ENCODE peak calls at places on chromosomes 13 and 19, in eight cellular contexts. C, W, N, T, P, U, S and E are unnamed samples.

GRCh38 chr13:72141845-72142470 is 275.0 kb upstream of the DACH1 start:
- DNase-seq in C (peak; percentile 8), W (no peak), N (no peak), T (no peak), P (no peak), U (no peak), S (no peak), E (no peak)

GRCh38 chr19:41821003-41821735 is 23.3 kb downstream of the LYPD4 start:
- DNase-seq in C (no peak), W (peak; percentile 53), N (peak; percentile 65), T (peak; percentile 84), P (no peak), U (no peak), S (no peak), E (peak; percentile 11)

GRCh38 chr13:111215081-111216047 is 100.3 kb downstream of the ARHGEF7 start:
- DNase-seq in C (no peak), W (peak; percentile 65), N (no peak), T (peak; percentile 71), P (no peak), U (peak; percentile 37), S (no peak), E (no peak)

GRCh38 chr13:80551650-80552497 is 210.9 kb upstream of the SPRY2 start:
- DNase-seq in C (no peak), W (no peak), N (no peak), T (no peak), P (no peak), U (no peak), S (no peak), E (no peak)

GRCh38 chr13:80341098-80341701 is at the start of gene SPRY2:
- DNase-seq in C (peak; percentile 94), W (peak; percentile 97), N (peak; percentile 94), T (peak; percentile 97), P (peak; percentile 97), U (peak; percentile 98), S (peak; percentile 94), E (no peak)

GRCh38 chr13:34391071-34391470 is 551.0 kb upstream of the NBEA start:
- DNase-seq in C (no peak), W (no peak), N (no peak), T (no peak), P (no peak), U (no peak), S (no peak), E (no peak)

GRCh38 chr13:111249637-111250360 is 70.6 kb upstream of the TEX29 start:
- DNase-seq in C (no peak), W (peak; percentile 14), N (no peak), T (no peak), P (no peak), U (no peak), S (no peak), E (no peak)

GRCh38 chr13:38103851-38104250 is 234.3 kb upstream of the TRPC4 start:
- DNase-seq in C (no peak), W (no peak), N (no peak), T (no peak), P (no peak), U (no peak), S (no peak), E (no peak)

GRCh38 chr19:5336195-5336965 is 4.2 kb downstream of the PTPRS start:
- DNase-seq in C (no peak), W (peak; percentile 29), N (no peak), T (no peak), P (no peak), U (no peak), S (no peak), E (no peak)

GRCh38 chr19:54165222-54165621 is 5.7 kb upstream of the LENG1 start:
- DNase-seq in C (no peak), W (no peak), N (no peak), T (no peak), P (no peak), U (no peak), S (no peak), E (no peak)

GRCh38 chr13:50344717-50345116 is 329.5 kb downstream of the KCNRG start:
- DNase-seq in C (no peak), W (no peak), N (no peak), T (no peak), P (no peak), U (no peak), S (no peak), E (no peak)

GRCh38 chr19:3224346-3225325 is at the start of gene CELF5:
- DNase-seq in C (no peak), W (peak; percentile 91), N (peak; percentile 48), T (peak; percentile 85), P (peak; percentile 93), U (peak; percentile 54), S (peak; percentile 38), E (peak; percentile 54)

GRCh38 chr19:44642375-44642774 is 1.3 kb upstream of the PVR start:
- DNase-seq in C (no peak), W (no peak), N (no peak), T (no peak), P (no peak), U (no peak), S (no peak), E (no peak)

GRCh38 chr13:99467764-99468163 is 33.5 kb upstream of the TM9SF2 start:
- DNase-seq in C (no peak), W (no peak), N (no peak), T (no peak), P (no peak), U (no peak), S (no peak), E (no peak)

GRCh38 chr13:62040078-62040477 is 624.4 kb upstream of the PCDH20 start:
- DNase-seq in C (no peak), W (no peak), N (no peak), T (no peak), P (no peak), U (no peak), S (no peak), E (no peak)

GRCh38 chr13:91331047-91331915 is 16.2 kb upstream of the MIR17HG start:
- DNase-seq in C (no peak), W (no peak), N (no peak), T (no peak), P (no peak), U (no peak), S (no peak), E (no peak)

GRCh38 chr13:80033286-80033685 is 307.6 kb downstream of the SPRY2 start:
- DNase-seq in C (no peak), W (no peak), N (no peak), T (no peak), P (no peak), U (no peak), S (no peak), E (no peak)

GRCh38 chr19:13748169-13748884 is 16.0 kb upstream of the MRI1 start:
- DNase-seq in C (no peak), W (peak; percentile 31), N (peak; percentile 47), T (peak; percentile 55), P (no peak), U (no peak), S (no peak), E (no peak)

GRCh38 chr13:83503424-83503823 is 378.9 kb downstream of the SLITRK1 start:
- DNase-seq in C (no peak), W (no peak), N (no peak), T (no peak), P (no peak), U (no peak), S (no peak), E (no peak)

GRCh38 chr13:38752726-38753125 is 65.8 kb downstream of the FREM2 start:
- DNase-seq in C (no peak), W (peak; percentile 31), N (no peak), T (peak; percentile 46), P (no peak), U (no peak), S (no peak), E (no peak)

GRCh38 chr19:9362905-9363304 is at the start of gene ZNF177:
- DNase-seq in C (no peak), W (no peak), N (no peak), T (no peak), P (peak; percentile 68), U (no peak), S (no peak), E (no peak)
- H3K9me3 ChIP-seq in C (peaks cover 2% of the 10 kb centered on the region), W (peaks cover 18% of the 10 kb centered on the region), N (peaks cover 87% of the 10 kb centered on the region), T (peaks cover 93% of the 10 kb centered on the region), P (peaks cover 90% of the 10 kb centered on the region), U (peaks cover 99% of the 10 kb centered on the region), S (peaks cover 100% of the 10 kb centered on the region), E (peaks cover 87% of the 10 kb centered on the region)

DNA sequence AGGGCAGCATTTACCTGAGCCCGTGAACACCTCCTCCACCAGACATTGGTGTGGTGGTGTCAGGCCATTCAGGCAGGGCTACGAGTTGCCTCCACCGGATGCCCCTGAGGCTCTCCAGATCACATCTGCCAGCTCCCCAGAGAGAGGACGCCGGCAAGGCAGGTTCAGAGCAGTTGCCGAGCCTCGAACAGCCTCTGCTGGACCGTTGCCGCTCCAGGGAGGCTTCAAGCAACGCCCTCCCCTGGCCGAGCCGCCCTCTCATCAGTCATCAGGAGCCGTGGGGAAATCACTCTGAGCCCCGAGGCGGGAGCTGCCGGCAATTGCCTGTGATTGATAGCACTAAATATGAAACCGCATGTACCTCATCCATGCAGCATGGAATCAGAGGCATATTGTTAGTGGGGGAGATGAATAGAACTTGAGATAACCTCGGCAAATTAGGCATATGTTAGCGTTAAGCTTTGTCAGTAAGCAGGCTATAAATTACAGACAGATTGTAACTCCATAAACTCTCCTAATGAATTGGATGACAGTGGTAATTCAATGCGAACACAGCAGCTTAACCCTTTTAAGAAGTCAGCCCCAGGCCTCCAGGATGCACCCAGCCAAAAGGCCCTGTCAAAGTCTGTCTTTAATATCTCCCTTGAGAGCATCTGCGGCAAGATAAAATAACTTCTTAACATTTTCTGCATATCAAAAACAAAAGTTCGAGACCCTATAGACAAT is 29.8 kb upstream of the SPACA7 start:
- DNase-seq in C (no peak), W (peak; percentile 68), N (no peak), T (peak; percentile 80), P (peak; percentile 40), U (no peak), S (no peak), E (no peak)
- TF ChIP-seq CTCF in C (no peak), W (peak; percentile 15), N (no peak), T (peak; percentile 33), P (no peak), U (no peak), S (no peak), E (no peak)

GRCh38 chr19:52557231-52557995 is 12.7 kb upstream of the ZNF701 start:
- DNase-seq in C (no peak), W (no peak), N (no peak), T (no peak), P (no peak), U (no peak), S (no peak), E (no peak)
- H3K9me3 ChIP-seq in C (no peaks in the 10 kb centered on the region), W (peaks cover 6% of the 10 kb centered on the region), N (peaks cover 98% of the 10 kb centered on the region), T (peaks cover 86% of the 10 kb centered on the region), P (peaks cover 92% of the 10 kb centered on the region), U (peaks cover 97% of the 10 kb centered on the region), S (peaks cover 97% of the 10 kb centered on the region), E (peaks cover 87% of the 10 kb centered on the region)

GRCh38 chr19:10769533-10770491 is 51.9 kb downstream of the DNM2 start:
- DNase-seq in C (peak; percentile 85), W (peak; percentile 50), N (no peak), T (peak; percentile 59), P (no peak), U (peak; percentile 88), S (peak; percentile 80), E (no peak)
- TF ChIP-seq CTCF in C (no peak), W (peak; percentile 24), N (no peak), T (peak; percentile 15), P (no peak), U (peak; percentile 43), S (peak; percentile 47), E (peak; percentile 41)

DNA sequence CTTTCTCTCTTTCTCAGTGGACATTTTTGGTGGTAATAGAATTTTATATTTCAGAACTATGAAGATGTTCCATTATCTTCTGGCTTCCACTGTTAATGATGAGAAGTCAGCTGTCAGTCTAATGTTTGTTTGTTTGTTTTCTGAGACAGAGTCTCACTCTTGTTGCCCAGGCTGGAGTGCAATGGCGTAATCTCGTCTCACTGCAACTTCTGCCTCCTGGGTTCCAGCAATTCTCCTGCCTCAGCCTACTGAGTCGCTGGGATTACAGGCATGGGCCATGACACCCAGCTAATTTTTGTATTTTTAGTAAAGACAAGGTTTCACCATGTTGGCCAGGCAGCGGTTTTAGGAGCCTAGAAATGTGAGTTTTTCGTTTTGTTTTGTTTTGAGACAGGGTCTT is 4.7 kb downstream of the ZNF317 start:
- DNase-seq in C (no peak), W (no peak), N (no peak), T (no peak), P (no peak), U (no peak), S (no peak), E (no peak)
- H3K9me3 ChIP-seq in C (no peaks in the 10 kb centered on the region), W (peaks cover 30% of the 10 kb centered on the region), N (peaks cover 31% of the 10 kb centered on the region), T (peaks cover 73% of the 10 kb centered on the region), P (peaks cover 21% of the 10 kb centered on the region), U (peaks cover 22% of the 10 kb centered on the region), S (peaks cover 22% of the 10 kb centered on the region), E (peaks cover 13% of the 10 kb centered on the region)